ENCODE peak calls at places on chromosomes 13 and 19, in nine cellular contexts. A is mesendoderm; J is iPS DF 6.9; T is hepatocyte; N is uterus; S is sigmoid colon; Q is neuronal stem cell; C is gastrocnemius medialis; O is naive thymus-derived CD4-positive, alpha-beta T cell. V is an unnamed sample.

GRCh38 chr13:33931397-33931987 is 113.5 kb downstream of the RFC3 start:
- DNase-seq in J (no peak), C (no peak), A (peak), Q (peak), N (no peak), O (no peak), T (peak), S (no peak), V (no peak)

GRCh38 chr13:113900646-113901045 is 36.8 kb upstream of the GAS6 start:
- DNase-seq in O (no peak), C (no peak), S (no peak), J (no peak), Q (no peak), N (no peak), T (no peak), A (no peak), V (no peak)

GRCh38 chr19:6861683-6862286 is 25.6 kb upstream of the ADGRE1 start:
- DNase-seq in Q (no peak), C (no peak), O (no peak), N (no peak), T (no peak), J (no peak), S (no peak), A (peak), V (no peak)

GRCh38 chr19:43560687-43561086 is 14.6 kb downstream of the XRCC1 start:
- DNase-seq in J (no peak), O (no peak), T (no peak), N (no peak), C (no peak), Q (no peak), A (peak), S (no peak), V (no peak)

GRCh38 chr19:32220951-32221350 is 124.5 kb upstream of the ZNF507 start:
- DNase-seq in A (no peak), Q (no peak), S (no peak), O (no peak), C (no peak), J (no peak), T (no peak), N (no peak), V (no peak)

GRCh38 chr19:38070573-38070972 is 153.4 kb downstream of the DPF1 start:
- DNase-seq in A (no peak), O (no peak), C (no peak), Q (no peak), N (no peak), J (no peak), S (no peak), T (no peak), V (no peak)

GRCh38 chr13:84994582-84994981 is 804.6 kb downstream of the SLITRK6 start:
- DNase-seq in O (no peak), N (no peak), J (no peak), Q (no peak), S (no peak), C (no peak), A (no peak), T (peak), V (no peak)

GRCh38 chr19:16188521-16188920 is 3.3 kb downstream of the FAM32A start:
- DNase-seq in J (no peak), O (no peak), T (no peak), Q (no peak), A (no peak), C (no peak), N (no peak), S (no peak), V (no peak)

GRCh38 chr19:41872775-41873647 is 4.1 kb upstream of the CD79A start:
- DNase-seq in S (peak), O (peak), Q (no peak), C (no peak), T (peak), A (peak), N (no peak), J (peak), V (peak)

GRCh38 chr19:42132030-42132628 is at the start of gene POU2F2:
- DNase-seq in Q (no peak), J (no peak), N (no peak), S (no peak), T (no peak), A (peak), O (peak), C (no peak), V (peak)

GRCh38 chr13:25709088-25709487 is 337.3 kb downstream of the ATP8A2 start:
- DNase-seq in C (no peak), N (no peak), A (no peak), Q (no peak), J (no peak), O (no peak), T (no peak), S (no peak), V (no peak)

GRCh38 chr19:31378404-31378803 is 29.2 kb upstream of the TSHZ3 start:
- DNase-seq in Q (no peak), O (no peak), A (no peak), C (no peak), S (no peak), T (peak), J (no peak), N (peak), V (peak)

GRCh38 chr19:38125238-38125637 is 98.8 kb downstream of the DPF1 start:
- DNase-seq in T (no peak), Q (no peak), O (no peak), A (no peak), S (no peak), N (no peak), C (no peak), J (no peak), V (no peak)

DNA sequence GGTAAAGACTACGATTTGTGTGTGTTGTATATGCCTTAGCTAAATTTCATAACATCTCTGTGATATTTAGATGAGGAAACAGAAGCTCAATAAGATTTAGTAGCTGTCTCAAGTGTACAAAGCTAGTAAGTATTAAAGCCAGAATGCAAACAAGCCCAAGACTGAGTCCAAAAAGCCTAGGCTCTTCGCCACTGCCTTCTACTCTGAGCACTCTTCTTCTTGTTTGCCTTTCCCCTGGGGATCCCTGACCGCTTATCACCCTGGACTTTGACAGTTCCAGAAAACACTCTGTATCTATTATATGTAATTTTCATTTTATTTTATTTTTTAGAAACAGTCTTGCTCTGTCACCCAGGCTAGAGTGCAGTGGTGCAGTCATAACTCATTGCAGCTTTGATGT is 5.8 kb downstream of the TM9SF2 start:
- DNase-seq in T (no peak), O (no peak), A (no peak), S (no peak), Q (no peak), N (no peak), J (no peak), C (no peak), V (no peak)
- H3K27ac ChIP-seq in T (peak), O (no peak), A (no peak), S (no peak), Q (no peak), N (no peak), J (no peak), C (no peak), V (no peak)

GRCh38 chr19:18239303-18239702 is 13.1 kb upstream of the PDE4C start:
- DNase-seq in A (peak), C (no peak), N (no peak), T (no peak), J (no peak), O (no peak), S (no peak), Q (no peak), V (peak)
- H3K27ac ChIP-seq in A (no peak), C (no peak), N (no peak), T (no peak), J (no peak), O (no peak), S (no peak), Q (no peak), V (no peak)

GRCh38 chr13:27476943-27477681 is 26.7 kb upstream of the MTIF3 start:
- DNase-seq in S (no peak), T (peak), O (no peak), Q (no peak), A (no peak), J (no peak), C (no peak), N (no peak), V (no peak)
- H3K27ac ChIP-seq in S (no peak), T (peak), O (no peak), Q (no peak), A (no peak), J (no peak), C (no peak), N (no peak), V (no peak)

GRCh38 chr19:44702551-44703176 is 3.7 kb downstream of the CEACAM16 start:
- DNase-seq in T (no peak), Q (no peak), S (no peak), N (no peak), A (no peak), J (no peak), C (no peak), O (no peak), V (no peak)

GRCh38 chr19:44703336-44704078 is 4.6 kb downstream of the CEACAM16 start:
- DNase-seq in C (no peak), N (no peak), A (no peak), Q (no peak), O (no peak), J (no peak), S (no peak), T (no peak), V (no peak)

GRCh38 chr19:44705502-44706010 is 6.6 kb downstream of the CEACAM16 start:
- DNase-seq in N (no peak), O (no peak), A (no peak), Q (no peak), C (no peak), J (no peak), T (no peak), S (no peak), V (no peak)

GRCh38 chr19:44706506-44707236 is 7.7 kb downstream of the CEACAM16 start:
- DNase-seq in O (no peak), T (no peak), C (no peak), A (no peak), Q (no peak), S (no peak), J (no peak), N (no peak), V (no peak)

DNA sequence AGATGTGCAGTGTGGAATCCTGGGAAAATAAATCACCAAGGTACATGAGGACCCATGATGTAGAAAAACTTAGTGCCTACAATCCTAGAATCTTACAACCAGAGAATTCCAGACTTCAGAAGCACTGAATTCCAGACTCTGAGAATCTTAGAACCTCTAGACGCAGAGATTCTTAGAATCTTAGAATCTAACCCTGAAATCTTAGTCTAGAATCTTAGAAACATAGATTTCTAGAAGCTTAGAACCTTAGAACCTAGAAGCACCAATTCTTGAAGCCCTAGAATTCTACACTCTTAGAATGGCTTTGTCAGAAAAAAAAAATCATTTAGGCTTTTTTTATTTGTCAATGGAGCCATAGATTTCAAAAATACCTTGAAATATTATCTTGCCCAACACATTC is 6.0 kb downstream of the CEACAM16 start:
- DNase-seq in N (no peak), T (no peak), A (no peak), Q (no peak), J (no peak), O (no peak), S (no peak), C (no peak), V (no peak)
- H3K27ac ChIP-seq in N (no peak), T (no peak), A (no peak), Q (no peak), J (no peak), O (no peak), S (no peak), C (no peak), V (no peak)

GRCh38 chr19:2048959-2049740 is 1.9 kb downstream of the MKNK2 start:
- DNase-seq in N (no peak), Q (no peak), O (no peak), T (peak), S (peak), C (no peak), A (no peak), J (no peak), V (peak)

GRCh38 chr19:2050991-2051770 is at the start of gene MKNK2:
- DNase-seq in J (no peak), O (peak), Q (peak), S (peak), A (peak), C (peak), N (peak), T (peak), V (peak)

GRCh38 chr19:2048104-2048958 is 2.7 kb downstream of the MKNK2 start:
- DNase-seq in C (peak), N (no peak), T (peak), S (peak), A (no peak), Q (no peak), O (no peak), J (no peak), V (no peak)

GRCh38 chr19:2050349-2050990 is 574 bp downstream of the MKNK2 start:
- DNase-seq in C (no peak), J (no peak), O (no peak), A (no peak), Q (no peak), T (no peak), N (no peak), S (no peak), V (no peak)

DNA sequence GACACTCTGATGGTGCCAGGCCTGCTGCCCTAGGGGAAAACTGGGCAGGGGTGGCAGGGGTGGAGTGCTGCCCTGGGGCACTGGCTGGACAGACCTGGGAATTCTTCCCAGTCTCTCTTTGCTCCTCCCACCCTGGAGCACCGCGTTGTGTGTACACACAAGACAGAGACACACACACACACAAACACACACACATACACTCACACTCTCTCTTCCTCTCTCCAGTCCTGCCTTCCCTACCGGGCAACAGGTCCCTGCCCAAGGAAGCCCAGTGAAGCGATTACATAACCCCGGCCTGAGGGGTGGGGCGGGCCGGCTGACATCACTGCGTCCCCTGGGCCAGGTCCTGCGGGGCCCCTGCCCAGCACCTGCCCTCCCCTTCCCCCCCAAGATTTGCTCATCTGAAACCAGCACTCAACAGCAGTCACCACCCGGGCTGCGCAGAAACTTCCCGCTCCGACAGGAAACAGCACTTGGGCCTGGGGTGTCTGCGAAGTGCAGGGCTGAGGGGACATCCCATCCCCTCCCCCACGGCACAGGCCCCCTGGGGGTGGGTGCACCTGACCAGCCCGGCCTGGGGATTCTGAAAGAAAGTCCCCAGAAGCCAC is 1.2 kb downstream of the MKNK2 start:
- DNase-seq in T (peak), A (peak), Q (no peak), O (no peak), S (peak), J (no peak), N (peak), C (peak), V (peak)
- H3K27ac ChIP-seq in T (peak), A (no peak), Q (no peak), O (peak), S (peak), J (no peak), N (peak), C (peak), V (peak)

GRCh38 chr13:41413907-41414306 is 43.4 kb upstream of the RGCC start:
- DNase-seq in Q (no peak), J (no peak), T (no peak), N (no peak), A (no peak), S (no peak), C (no peak), O (no peak), V (no peak)

GRCh38 chr13:41420146-41420545 is 37.2 kb upstream of the RGCC start:
- DNase-seq in N (no peak), A (no peak), S (no peak), J (no peak), T (no peak), Q (no peak), O (no peak), C (no peak), V (no peak)

GRCh38 chr13:41418751-41419150 is 38.6 kb upstream of the RGCC start:
- DNase-seq in A (no peak), Q (no peak), N (no peak), O (no peak), C (no peak), S (no peak), T (no peak), J (no peak), V (no peak)

GRCh38 chr13:41418027-41418426 is 39.3 kb upstream of the RGCC start:
- DNase-seq in C (no peak), S (no peak), J (no peak), A (no peak), N (no peak), T (no peak), Q (no peak), O (no peak), V (no peak)

DNA sequence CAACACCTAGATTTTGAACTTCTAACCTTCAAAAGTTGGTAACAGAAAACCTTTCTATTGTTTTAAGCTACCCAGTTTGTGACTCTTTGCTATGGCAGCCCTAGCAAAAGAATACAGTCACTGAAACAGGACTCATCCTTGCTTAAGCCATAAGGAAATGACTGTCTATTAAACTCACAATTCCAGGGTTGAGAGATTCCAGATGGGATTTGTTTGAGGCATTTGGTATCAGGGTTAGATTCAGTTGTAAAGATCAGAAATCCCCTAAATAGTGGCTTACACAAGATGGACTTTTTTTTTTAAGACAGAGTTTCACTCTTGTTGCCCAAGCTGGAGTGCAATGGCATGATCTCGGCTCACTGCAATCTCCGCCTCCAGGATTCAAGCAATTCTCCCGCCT is 41.1 kb upstream of the RGCC start:
- DNase-seq in C (no peak), S (no peak), N (no peak), J (no peak), Q (no peak), O (no peak), T (no peak), A (no peak), V (no peak)
- H3K27ac ChIP-seq in C (no peak), S (no peak), N (no peak), J (no peak), Q (no peak), O (no peak), T (no peak), A (no peak), V (no peak)

GRCh38 chr19:46760363-46760762 is 14.1 kb upstream of the STRN4 start:
- DNase-seq in T (no peak), S (peak), Q (no peak), O (no peak), C (no peak), J (no peak), A (no peak), N (no peak), V (no peak)

GRCh38 chr19:46762245-46762890 is 16.1 kb upstream of the STRN4 start:
- DNase-seq in O (no peak), S (no peak), J (no peak), T (no peak), Q (no peak), A (no peak), C (no peak), N (no peak), V (no peak)

GRCh38 chr19:46756544-46756888 is 10.3 kb upstream of the STRN4 start:
- DNase-seq in Q (no peak), O (no peak), S (peak), N (no peak), C (no peak), T (no peak), A (no peak), J (no peak), V (no peak)

GRCh38 chr19:46761418-46761831 is 15.2 kb upstream of the STRN4 start:
- DNase-seq in A (no peak), C (no peak), T (no peak), N (no peak), J (no peak), S (no peak), O (no peak), Q (no peak), V (no peak)

DNA sequence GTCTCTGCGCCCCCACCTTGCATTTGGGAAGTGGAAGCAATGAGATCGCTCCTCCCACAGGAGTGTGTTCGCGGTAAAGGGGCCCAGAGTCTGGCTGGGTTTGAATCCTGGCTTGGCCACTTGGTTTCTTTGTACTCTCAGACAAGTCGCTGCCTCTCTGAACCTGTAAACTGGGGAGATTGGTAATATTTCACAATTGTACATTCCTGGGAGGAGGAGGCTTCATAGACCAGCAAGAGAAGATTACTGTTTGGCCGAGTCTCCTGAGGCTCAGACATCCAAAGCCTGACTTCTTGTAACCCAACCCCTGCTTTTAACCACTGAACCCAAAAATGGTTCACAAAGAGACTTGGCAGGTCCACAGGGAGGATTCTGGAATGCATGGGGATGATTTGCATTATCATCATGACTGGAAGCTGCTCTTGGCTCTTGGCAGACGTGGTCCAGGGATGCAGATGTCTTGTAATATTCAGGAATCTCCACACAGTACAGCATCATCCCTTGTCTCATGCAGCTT is 13.6 kb upstream of the STRN4 start:
- DNase-seq in O (no peak), C (no peak), T (no peak), S (peak), Q (no peak), A (no peak), N (peak), J (no peak), V (peak)
- H3K27ac ChIP-seq in O (no peak), C (no peak), T (peak), S (peak), Q (no peak), A (no peak), N (peak), J (no peak), V (peak)

GRCh38 chr19:14560776-14561108 is 11.1 kb downstream of the NDUFB7 start:
- DNase-seq in J (no peak), T (no peak), S (no peak), C (no peak), Q (no peak), O (no peak), A (no peak), N (no peak), V (no peak)
- H3K27ac ChIP-seq in J (no peak), T (no peak), S (no peak), C (peak), Q (no peak), O (peak), A (no peak), N (peak), V (no peak)

DNA sequence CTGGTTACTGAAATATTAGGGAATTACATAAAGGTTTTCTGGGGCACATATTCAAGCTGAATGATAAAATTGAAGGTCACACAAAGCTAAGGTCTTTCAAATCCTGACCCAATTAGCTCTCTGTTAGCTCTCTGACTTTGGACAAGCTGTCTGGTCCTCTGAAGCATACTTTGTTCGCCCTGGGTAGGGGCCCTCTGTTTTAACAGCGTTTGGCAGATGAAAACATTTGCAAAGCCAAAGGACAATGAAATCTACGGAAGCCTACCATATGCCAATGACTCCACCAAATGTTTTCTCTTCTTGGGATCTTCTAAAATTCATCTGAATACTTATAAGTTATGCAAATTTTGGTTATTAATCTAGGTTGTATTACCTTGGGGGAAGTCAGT is 14.5 kb upstream of the GJA3 start:
- DNase-seq in T (no peak), S (no peak), O (no peak), J (no peak), N (no peak), C (no peak), A (no peak), Q (no peak), V (no peak)
- H3K27ac ChIP-seq in T (peak), S (no peak), O (no peak), J (no peak), N (no peak), C (no peak), A (no peak), Q (no peak), V (no peak)

V was measured in testis.